ENCODE peak calls at places on chromosome 4, in ten cellular contexts. G is right atrium auricular region, B is AG08396, P is Right ventricle myocardium inferior, U is C1 segment of cervical spinal cord, N is RPMI7951, K is NCI-H2029, T is pulmonary artery endothelial cell, Y is erythroblast, Q is ACHN. E is an unnamed sample.

GRCh38 chr4:169184686-169185085 is 86.1 kb downstream of the SH3RF1 start:
- DNase-seq in U (no peak), N (no peak), K (no peak), Q (no peak), Y (no peak), T (no peak), P (no peak), G (no peak), B (no peak), E (no peak)

GRCh38 chr4:156949373-156949814 is 22.2 kb downstream of the PDGFC start:
- DNase-seq in Q (peak; percentile 97), G (no peak), B (no peak), K (no peak), U (no peak), T (peak; percentile 85), N (peak; percentile 70), Y (peak; percentile 59), P (no peak), E (no peak)

GRCh38 chr4:141118381-141118780 is 14.9 kb downstream of the RNF150 start:
- DNase-seq in N (no peak), K (no peak), Y (no peak), B (no peak), P (no peak), G (no peak), Q (no peak), U (no peak), T (no peak), E (no peak)

GRCh38 chr4:138909605-138910004 is 106.0 kb upstream of the NOCT start:
- DNase-seq in Q (no peak), T (no peak), B (no peak), G (no peak), P (no peak), Y (no peak), K (no peak), U (no peak), N (no peak), E (no peak)

GRCh38 chr4:476501-476900 is 22.5 kb downstream of the ZNF721 start:
- DNase-seq in B (peak; percentile 18), T (no peak), Q (peak; percentile 17), P (no peak), N (peak; percentile 65), G (no peak), U (no peak), K (no peak), Y (no peak), E (no peak)

GRCh38 chr4:151407466-151408379 is 1.3 kb upstream of the FHIP1A start:
- DNase-seq in U (peak; percentile 24), Q (no peak), N (no peak), Y (no peak), G (no peak), T (no peak), B (no peak), P (peak; percentile 72), K (no peak), E (no peak)

GRCh38 chr4:85228264-85228663 is 246.7 kb upstream of the ARHGAP24 start:
- DNase-seq in Y (no peak), G (no peak), T (no peak), U (no peak), P (no peak), B (no peak), K (no peak), Q (no peak), N (no peak), E (no peak)

GRCh38 chr4:1490906-1491629 is 84.8 kb upstream of the NKX1-1 start:
- DNase-seq in P (peak; percentile 53), T (no peak), G (no peak), Q (no peak), K (no peak), N (no peak), Y (no peak), B (no peak), U (no peak), E (no peak)

GRCh38 chr4:165184220-165184619 is 23.1 kb upstream of the KLHL2 start:
- DNase-seq in G (no peak), P (no peak), N (no peak), Y (no peak), K (no peak), T (no peak), Q (no peak), B (no peak), U (no peak), E (no peak)

GRCh38 chr4:1290165-1290977 is 680 bp downstream of the MAEA start:
- DNase-seq in K (no peak), U (no peak), N (no peak), G (no peak), B (no peak), Q (peak; percentile 20), T (no peak), Y (peak; percentile 75), P (peak; percentile 62), E (no peak)

GRCh38 chr4:133154725-133155124 is 5.6 kb downstream of the PCDH10 start:
- DNase-seq in K (no peak), T (no peak), U (no peak), Q (peak; percentile 33), Y (peak; percentile 2), B (peak; percentile 39), G (no peak), P (no peak), N (no peak), E (peak; percentile 27)

GRCh38 chr4:17701882-17702281 is 79.5 kb downstream of the FAM184B start:
- DNase-seq in P (no peak), U (no peak), Q (no peak), N (no peak), Y (no peak), T (no peak), G (no peak), B (no peak), K (no peak), E (no peak)

GRCh38 chr4:55545133-55545532 is 1.6 kb downstream of the CLOCK start:
- DNase-seq in B (no peak), P (no peak), T (no peak), Q (peak; percentile 50), Y (peak; percentile 35), U (no peak), K (no peak), G (no peak), N (no peak), E (no peak)

GRCh38 chr4:152148057-152148456 is 387.2 kb upstream of the GATB start:
- DNase-seq in U (no peak), Y (no peak), N (no peak), G (no peak), B (no peak), Q (no peak), K (no peak), P (no peak), T (no peak), E (no peak)

GRCh38 chr4:91620952-91621351 is 682.8 kb upstream of the GRID2 start:
- DNase-seq in P (no peak), T (no peak), G (no peak), B (no peak), K (no peak), Q (no peak), N (no peak), Y (no peak), U (no peak), E (no peak)

GRCh38 chr4:136036744-136037143 is 1495.5 kb downstream of the PCDH18 start:
- DNase-seq in N (peak; percentile 0), Y (peak; percentile 12), Q (peak; percentile 4), G (no peak), U (no peak), T (no peak), K (no peak), P (no peak), B (peak; percentile 4), E (peak; percentile 4)

GRCh38 chr4:57374866-57375595 is 264.8 kb upstream of the IGFBP7 start:
- DNase-seq in P (no peak), G (no peak), N (peak; percentile 86), Q (no peak), K (no peak), U (no peak), T (no peak), Y (no peak), B (no peak), E (no peak)